ENCODE peak calls at places on chromosomes 3 and 15, in ten cellular contexts. One of them, this sample, is unnamed.
A peak's percentile ranks its signal among the peaks of the same experiment; 100 is the strongest.

GRCh38 chr3:50195501-50196252 is 4.3 kb downstream of the GNAT1 start:
- DNase-seq in Karpas-422: no peak
- DNase-seq in fibroblast of lung: no peak
- DNase-seq in adrenal gland: no peak
- DNase-seq in lung: no peak
- DNase-seq in hepatocyte: peak; percentile 63
- DNase-seq in MM.1S: no peak
- DNase-seq in tibial nerve: no peak
- DNase-seq in cardiac muscle cell: no peak
- DNase-seq in GM23248: peak; percentile 54
- DNase-seq in this sample: no peak

GRCh38 chr3:38227989-38228388 is 37.6 kb upstream of the SLC22A13 start:
- DNase-seq in hepatocyte: no peak
- DNase-seq in Karpas-422: no peak
- DNase-seq in cardiac muscle cell: no peak
- DNase-seq in tibial nerve: no peak
- DNase-seq in GM23248: peak; percentile 82
- DNase-seq in MM.1S: no peak
- DNase-seq in adrenal gland: no peak
- DNase-seq in fibroblast of lung: peak; percentile 52
- DNase-seq in lung: no peak
- DNase-seq in this sample: no peak

GRCh38 chr15:73935547-73935946 is 9.3 kb downstream of the LOXL1 start:
- DNase-seq in cardiac muscle cell: no peak
- DNase-seq in GM23248: peak; percentile 49
- DNase-seq in hepatocyte: peak; percentile 38
- DNase-seq in MM.1S: no peak
- DNase-seq in Karpas-422: no peak
- DNase-seq in fibroblast of lung: no peak
- DNase-seq in adrenal gland: no peak
- DNase-seq in tibial nerve: no peak
- DNase-seq in lung: no peak
- DNase-seq in this sample: no peak

GRCh38 chr15:31571676-31572075 is 245.0 kb downstream of the KLF13 start:
- DNase-seq in Karpas-422: no peak
- DNase-seq in hepatocyte: no peak
- DNase-seq in GM23248: peak; percentile 28
- DNase-seq in fibroblast of lung: no peak
- DNase-seq in cardiac muscle cell: peak; percentile 36
- DNase-seq in lung: no peak
- DNase-seq in MM.1S: no peak
- DNase-seq in adrenal gland: no peak
- DNase-seq in tibial nerve: no peak
- DNase-seq in this sample: no peak

GRCh38 chr3:45817788-45818523 is 21.6 kb upstream of the SLC6A20 start:
- DNase-seq in Karpas-422: no peak
- DNase-seq in GM23248: peak; percentile 94
- DNase-seq in adrenal gland: peak; percentile 78
- DNase-seq in tibial nerve: peak; percentile 87
- DNase-seq in cardiac muscle cell: no peak
- DNase-seq in lung: peak; percentile 63
- DNase-seq in hepatocyte: peak; percentile 81
- DNase-seq in MM.1S: peak; percentile 70
- DNase-seq in fibroblast of lung: peak; percentile 99
- DNase-seq in this sample: no peak

GRCh38 chr3:138908815-138909214 is 38.1 kb downstream of the FOXL2 start:
- DNase-seq in GM23248: no peak
- DNase-seq in hepatocyte: no peak
- DNase-seq in lung: no peak
- DNase-seq in fibroblast of lung: no peak
- DNase-seq in Karpas-422: no peak
- DNase-seq in tibial nerve: no peak
- DNase-seq in MM.1S: no peak
- DNase-seq in adrenal gland: no peak
- DNase-seq in cardiac muscle cell: no peak
- DNase-seq in this sample: no peak

GRCh38 chr15:55743615-55743978 is 645 bp upstream of the PRTG start:
- DNase-seq in GM23248: no peak
- DNase-seq in tibial nerve: no peak
- DNase-seq in fibroblast of lung: no peak
- DNase-seq in hepatocyte: no peak
- DNase-seq in adrenal gland: no peak
- DNase-seq in Karpas-422: no peak
- DNase-seq in MM.1S: no peak
- DNase-seq in cardiac muscle cell: no peak
- DNase-seq in lung: no peak
- DNase-seq in this sample: no peak

GRCh38 chr3:177946965-177947364 is 589.3 kb upstream of the KCNMB2 start:
- DNase-seq in cardiac muscle cell: no peak
- DNase-seq in lung: no peak
- DNase-seq in MM.1S: no peak
- DNase-seq in GM23248: peak; percentile 55
- DNase-seq in fibroblast of lung: no peak
- DNase-seq in tibial nerve: no peak
- DNase-seq in adrenal gland: no peak
- DNase-seq in Karpas-422: no peak
- DNase-seq in hepatocyte: no peak
- DNase-seq in this sample: no peak

GRCh38 chr3:134081211-134081610 is 51.5 kb upstream of the SLCO2A1 start:
- DNase-seq in lung: peak; percentile 6
- DNase-seq in GM23248: no peak
- DNase-seq in adrenal gland: no peak
- DNase-seq in MM.1S: no peak
- DNase-seq in cardiac muscle cell: no peak
- DNase-seq in fibroblast of lung: no peak
- DNase-seq in tibial nerve: no peak
- DNase-seq in hepatocyte: no peak
- DNase-seq in Karpas-422: no peak
- DNase-seq in this sample: no peak

GRCh38 chr15:42264790-42265189 is 8.2 kb upstream of the GANC start:
- DNase-seq in Karpas-422: peak; percentile 38
- DNase-seq in GM23248: no peak
- DNase-seq in MM.1S: no peak
- DNase-seq in hepatocyte: no peak
- DNase-seq in lung: no peak
- DNase-seq in tibial nerve: no peak
- DNase-seq in cardiac muscle cell: no peak
- DNase-seq in fibroblast of lung: no peak
- DNase-seq in adrenal gland: no peak
- DNase-seq in this sample: no peak

GRCh38 chr3:114213669-114214541 is 23.5 kb downstream of the ZNF80 start:
- DNase-seq in Karpas-422: peak; percentile 96
- DNase-seq in lung: no peak
- DNase-seq in cardiac muscle cell: peak; percentile 5
- DNase-seq in tibial nerve: peak; percentile 12
- DNase-seq in hepatocyte: no peak
- DNase-seq in MM.1S: peak; percentile 26
- DNase-seq in fibroblast of lung: peak; percentile 82
- DNase-seq in adrenal gland: peak; percentile 40
- DNase-seq in GM23248: peak; percentile 97
- DNase-seq in this sample: peak; percentile 32

GRCh38 chr15:38692789-38693062 is 128.1 kb upstream of the RASGRP1 start:
- DNase-seq in lung: no peak
- DNase-seq in hepatocyte: no peak
- DNase-seq in adrenal gland: no peak
- DNase-seq in tibial nerve: no peak
- DNase-seq in MM.1S: no peak
- DNase-seq in Karpas-422: no peak
- DNase-seq in GM23248: no peak
- DNase-seq in fibroblast of lung: no peak
- DNase-seq in cardiac muscle cell: no peak
- DNase-seq in this sample: no peak

GRCh38 chr15:80173022-80173759 is 20.4 kb downstream of the FAH start:
- DNase-seq in fibroblast of lung: peak; percentile 36
- DNase-seq in lung: peak; percentile 82
- DNase-seq in Karpas-422: peak; percentile 91
- DNase-seq in MM.1S: peak; percentile 58
- DNase-seq in GM23248: peak; percentile 65
- DNase-seq in tibial nerve: peak; percentile 68
- DNase-seq in adrenal gland: peak; percentile 75
- DNase-seq in hepatocyte: peak; percentile 83
- DNase-seq in cardiac muscle cell: peak; percentile 63
- DNase-seq in this sample: peak; percentile 82

GRCh38 chr3:193016437-193016887 is 98.8 kb upstream of the MB21D2 start:
- DNase-seq in lung: no peak
- DNase-seq in fibroblast of lung: peak; percentile 46
- DNase-seq in Karpas-422: no peak
- DNase-seq in GM23248: no peak
- DNase-seq in MM.1S: no peak
- DNase-seq in hepatocyte: no peak
- DNase-seq in cardiac muscle cell: peak; percentile 35
- DNase-seq in tibial nerve: no peak
- DNase-seq in adrenal gland: peak; percentile 75
- DNase-seq in this sample: no peak

GRCh38 chr15:92394327-92395175 is 870 bp downstream of the ST8SIA2 start:
- DNase-seq in MM.1S: peak; percentile 14
- DNase-seq in cardiac muscle cell: peak; percentile 55
- DNase-seq in hepatocyte: peak; percentile 36
- DNase-seq in Karpas-422: no peak
- DNase-seq in adrenal gland: no peak
- DNase-seq in tibial nerve: no peak
- DNase-seq in lung: no peak
- DNase-seq in GM23248: no peak
- DNase-seq in fibroblast of lung: peak; percentile 24
- DNase-seq in this sample: no peak

GRCh38 chr3:152317956-152318355 is 49.2 kb downstream of the MBNL1 start:
- DNase-seq in tibial nerve: no peak
- DNase-seq in adrenal gland: no peak
- DNase-seq in Karpas-422: no peak
- DNase-seq in GM23248: peak; percentile 87
- DNase-seq in fibroblast of lung: peak; percentile 88
- DNase-seq in cardiac muscle cell: no peak
- DNase-seq in MM.1S: no peak
- DNase-seq in lung: no peak
- DNase-seq in hepatocyte: no peak
- DNase-seq in this sample: no peak
- H3K4me1 ChIP-seq in tibial nerve: no peaks in the 10 kb centered on the region
- H3K4me1 ChIP-seq in adrenal gland: no peaks in the 10 kb centered on the region
- H3K4me1 ChIP-seq in Karpas-422: peaks cover 67% of the 10 kb centered on the region
- H3K4me1 ChIP-seq in GM23248: peaks cover 78% of the 10 kb centered on the region
- H3K4me1 ChIP-seq in fibroblast of lung: peaks cover 8% of the 10 kb centered on the region
- H3K4me1 ChIP-seq in cardiac muscle cell: peaks cover 13% of the 10 kb centered on the region
- H3K4me1 ChIP-seq in MM.1S: peaks cover 36% of the 10 kb centered on the region
- H3K4me1 ChIP-seq in lung: peaks cover 1% of the 10 kb centered on the region
- H3K4me1 ChIP-seq in hepatocyte: peaks cover 5% of the 10 kb centered on the region
- H3K4me1 ChIP-seq in this sample: peaks cover 12% of the 10 kb centered on the region

GRCh38 chr15:93477721-93478120 is 388.7 kb upstream of the RGMA start:
- DNase-seq in fibroblast of lung: no peak
- DNase-seq in GM23248: no peak
- DNase-seq in MM.1S: no peak
- DNase-seq in hepatocyte: no peak
- DNase-seq in adrenal gland: no peak
- DNase-seq in cardiac muscle cell: no peak
- DNase-seq in Karpas-422: no peak
- DNase-seq in tibial nerve: no peak
- DNase-seq in lung: no peak
- DNase-seq in this sample: no peak
- H3K4me3 ChIP-seq in fibroblast of lung: no peak overlapping the region
- H3K4me3 ChIP-seq in GM23248: no peak overlapping the region
- H3K4me3 ChIP-seq in MM.1S: no peak overlapping the region
- H3K4me3 ChIP-seq in hepatocyte: no peak overlapping the region
- H3K4me3 ChIP-seq in adrenal gland: no peak overlapping the region
- H3K4me3 ChIP-seq in cardiac muscle cell: no peak overlapping the region
- H3K4me3 ChIP-seq in Karpas-422: no peak overlapping the region
- H3K4me3 ChIP-seq in tibial nerve: no peak overlapping the region
- H3K4me3 ChIP-seq in lung: no peak overlapping the region
- H3K4me3 ChIP-seq in this sample: no peak overlapping the region

GRCh38 chr15:68617001-68617400 is 38.2 kb downstream of the CORO2B start:
- DNase-seq in tibial nerve: no peak
- DNase-seq in Karpas-422: no peak
- DNase-seq in GM23248: peak; percentile 50
- DNase-seq in fibroblast of lung: peak; percentile 54
- DNase-seq in cardiac muscle cell: no peak
- DNase-seq in adrenal gland: no peak
- DNase-seq in lung: no peak
- DNase-seq in hepatocyte: no peak
- DNase-seq in MM.1S: no peak
- DNase-seq in this sample: no peak

GRCh38 chr15:68617777-68618176 is 39.0 kb downstream of the CORO2B start:
- DNase-seq in fibroblast of lung: no peak
- DNase-seq in hepatocyte: no peak
- DNase-seq in lung: no peak
- DNase-seq in cardiac muscle cell: no peak
- DNase-seq in GM23248: no peak
- DNase-seq in MM.1S: no peak
- DNase-seq in Karpas-422: no peak
- DNase-seq in adrenal gland: no peak
- DNase-seq in tibial nerve: no peak
- DNase-seq in this sample: no peak

GRCh38 chr15:68619303-68619698 is 40.5 kb downstream of the CORO2B start:
- DNase-seq in hepatocyte: no peak
- DNase-seq in cardiac muscle cell: no peak
- DNase-seq in tibial nerve: no peak
- DNase-seq in fibroblast of lung: no peak
- DNase-seq in GM23248: no peak
- DNase-seq in MM.1S: no peak
- DNase-seq in Karpas-422: no peak
- DNase-seq in lung: no peak
- DNase-seq in adrenal gland: no peak
- DNase-seq in this sample: no peak

GRCh38 chr15:68616397-68616796 is 37.6 kb downstream of the CORO2B start:
- DNase-seq in fibroblast of lung: peak; percentile 59
- DNase-seq in GM23248: no peak
- DNase-seq in cardiac muscle cell: no peak
- DNase-seq in adrenal gland: no peak
- DNase-seq in hepatocyte: no peak
- DNase-seq in lung: no peak
- DNase-seq in MM.1S: no peak
- DNase-seq in Karpas-422: no peak
- DNase-seq in tibial nerve: no peak
- DNase-seq in this sample: no peak

GRCh38 chr15:68618339-68619302 is 39.8 kb downstream of the CORO2B start:
- DNase-seq in tibial nerve: no peak
- DNase-seq in Karpas-422: no peak
- DNase-seq in lung: no peak
- DNase-seq in fibroblast of lung: peak; percentile 78
- DNase-seq in GM23248: peak; percentile 77
- DNase-seq in adrenal gland: peak; percentile 29
- DNase-seq in MM.1S: no peak
- DNase-seq in cardiac muscle cell: no peak
- DNase-seq in hepatocyte: no peak
- DNase-seq in this sample: no peak
- H3K4me1 ChIP-seq in tibial nerve: no peaks in the 10 kb centered on the region
- H3K4me1 ChIP-seq in Karpas-422: peaks cover 23% of the 10 kb centered on the region
- H3K4me1 ChIP-seq in lung: peaks cover 20% of the 10 kb centered on the region
- H3K4me1 ChIP-seq in fibroblast of lung: peaks cover 52% of the 10 kb centered on the region
- H3K4me1 ChIP-seq in GM23248: peaks cover 34% of the 10 kb centered on the region
- H3K4me1 ChIP-seq in adrenal gland: peaks cover 6% of the 10 kb centered on the region
- H3K4me1 ChIP-seq in MM.1S: no peaks in the 10 kb centered on the region
- H3K4me1 ChIP-seq in cardiac muscle cell: peaks cover 17% of the 10 kb centered on the region
- H3K4me1 ChIP-seq in hepatocyte: no peaks in the 10 kb centered on the region
- H3K4me1 ChIP-seq in this sample: no peaks in the 10 kb centered on the region

DNA sequence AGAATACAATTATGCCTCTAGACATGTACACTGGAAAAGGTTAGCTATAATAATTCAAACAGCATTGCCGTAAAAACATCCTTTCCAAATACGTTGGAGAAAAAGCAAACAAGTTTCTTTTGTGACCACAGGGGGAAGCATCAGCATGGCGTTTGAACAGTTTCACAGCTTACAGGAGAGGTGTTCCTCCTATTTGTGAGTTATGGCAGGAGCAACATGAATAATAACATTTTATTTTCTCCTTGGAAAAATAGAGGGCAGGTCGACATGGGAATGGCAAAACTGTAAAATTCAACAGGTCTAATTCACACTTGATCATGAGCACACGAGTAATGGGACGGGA is 39.7 kb upstream of the GADL1 start:
- DNase-seq in tibial nerve: no peak
- DNase-seq in MM.1S: peak; percentile 39
- DNase-seq in lung: no peak
- DNase-seq in Karpas-422: no peak
- DNase-seq in GM23248: peak; percentile 75
- DNase-seq in cardiac muscle cell: peak; percentile 55
- DNase-seq in adrenal gland: peak; percentile 19
- DNase-seq in fibroblast of lung: peak; percentile 48
- DNase-seq in hepatocyte: peak; percentile 64
- DNase-seq in this sample: no peak
- H3K4me3 ChIP-seq in tibial nerve: no peak overlapping the region
- H3K4me3 ChIP-seq in MM.1S: no peak overlapping the region
- H3K4me3 ChIP-seq in lung: no peak overlapping the region
- H3K4me3 ChIP-seq in Karpas-422: no peak overlapping the region
- H3K4me3 ChIP-seq in GM23248: peak overlapping the region; percentile 15
- H3K4me3 ChIP-seq in cardiac muscle cell: no peak overlapping the region
- H3K4me3 ChIP-seq in adrenal gland: no peak overlapping the region
- H3K4me3 ChIP-seq in fibroblast of lung: no peak overlapping the region
- H3K4me3 ChIP-seq in hepatocyte: no peak overlapping the region
- H3K4me3 ChIP-seq in this sample: no peak overlapping the region

This sample was measured in mucosa of descending colon.